ENCODE peak calls at places on chromosomes 13 and 19, in seven cellular contexts. One of them, this sample, is unnamed.

GRCh38 chr13:30334663-30335386 is 27.5 kb upstream of the KATNAL1 start:
- DNase-seq in heart right ventricle: no peak
- DNase-seq in adrenal gland: no peak
- DNase-seq in upper lobe of right lung: no peak
- DNase-seq in Peyer's patch: no peak
- DNase-seq in ovary: no peak
- DNase-seq in cardiac muscle cell: peak; percentile 31
- DNase-seq in this sample: no peak

GRCh38 chr19:18809149-18809978 is 18.3 kb upstream of the COMP start:
- DNase-seq in heart right ventricle: peak; percentile 49
- DNase-seq in adrenal gland: peak; percentile 68
- DNase-seq in upper lobe of right lung: no peak
- DNase-seq in Peyer's patch: peak; percentile 70
- DNase-seq in ovary: no peak
- DNase-seq in cardiac muscle cell: no peak
- DNase-seq in this sample: no peak

GRCh38 chr19:46678110-46678732 is 17.2 kb upstream of the DACT3 start:
- DNase-seq in heart right ventricle: no peak
- DNase-seq in adrenal gland: no peak
- DNase-seq in upper lobe of right lung: no peak
- DNase-seq in Peyer's patch: no peak
- DNase-seq in ovary: no peak
- DNase-seq in cardiac muscle cell: peak; percentile 36
- DNase-seq in this sample: peak; percentile 75

GRCh38 chr19:4754248-4754647 is 30.6 kb upstream of the DPP9 start:
- DNase-seq in heart right ventricle: no peak
- DNase-seq in adrenal gland: no peak
- DNase-seq in upper lobe of right lung: no peak
- DNase-seq in Peyer's patch: no peak
- DNase-seq in ovary: no peak
- DNase-seq in cardiac muscle cell: no peak
- DNase-seq in this sample: no peak

GRCh38 chr13:76307157-76307556 is 579.0 kb downstream of the KCTD12 start:
- DNase-seq in heart right ventricle: no peak
- DNase-seq in adrenal gland: no peak
- DNase-seq in upper lobe of right lung: no peak
- DNase-seq in Peyer's patch: no peak
- DNase-seq in ovary: no peak
- DNase-seq in cardiac muscle cell: peak; percentile 78
- DNase-seq in this sample: no peak

GRCh38 chr13:52599853-52600603 is 42.2 kb upstream of the HNRNPA1L2 start:
- DNase-seq in heart right ventricle: peak; percentile 25
- DNase-seq in adrenal gland: peak; percentile 31
- DNase-seq in upper lobe of right lung: peak; percentile 73
- DNase-seq in Peyer's patch: no peak
- DNase-seq in ovary: peak; percentile 47
- DNase-seq in cardiac muscle cell: peak; percentile 42
- DNase-seq in this sample: peak; percentile 77

GRCh38 chr19:18895038-18895827 is 725 bp downstream of the CERS1 start:
- DNase-seq in heart right ventricle: no peak
- DNase-seq in adrenal gland: no peak
- DNase-seq in upper lobe of right lung: no peak
- DNase-seq in Peyer's patch: no peak
- DNase-seq in ovary: no peak
- DNase-seq in cardiac muscle cell: peak; percentile 91
- DNase-seq in this sample: peak; percentile 75

GRCh38 chr19:27671876-27672275 is 1541.1 kb downstream of the UQCRFS1 start:
- DNase-seq in heart right ventricle: no peak
- DNase-seq in adrenal gland: no peak
- DNase-seq in upper lobe of right lung: no peak
- DNase-seq in Peyer's patch: no peak
- DNase-seq in ovary: no peak
- DNase-seq in cardiac muscle cell: no peak
- DNase-seq in this sample: no peak

GRCh38 chr19:39199025-39199424 is 2.3 kb downstream of the NCCRP1 start:
- DNase-seq in heart right ventricle: no peak
- DNase-seq in adrenal gland: peak; percentile 79
- DNase-seq in upper lobe of right lung: peak; percentile 66
- DNase-seq in Peyer's patch: no peak
- DNase-seq in ovary: peak; percentile 72
- DNase-seq in cardiac muscle cell: peak; percentile 41
- DNase-seq in this sample: no peak

GRCh38 chr19:19637186-19637522 is 6.3 kb downstream of the GMIP start:
- DNase-seq in heart right ventricle: no peak
- DNase-seq in adrenal gland: no peak
- DNase-seq in upper lobe of right lung: no peak
- DNase-seq in Peyer's patch: no peak
- DNase-seq in ovary: no peak
- DNase-seq in cardiac muscle cell: no peak
- DNase-seq in this sample: peak; percentile 75

GRCh38 chr13:40109324-40109958 is 454.0 kb downstream of the COG6 start:
- DNase-seq in heart right ventricle: no peak
- DNase-seq in adrenal gland: no peak
- DNase-seq in upper lobe of right lung: no peak
- DNase-seq in Peyer's patch: no peak
- DNase-seq in ovary: no peak
- DNase-seq in cardiac muscle cell: no peak
- DNase-seq in this sample: no peak

GRCh38 chr13:77579971-77580370 is 44.5 kb downstream of the SCEL start:
- DNase-seq in heart right ventricle: no peak
- DNase-seq in adrenal gland: no peak
- DNase-seq in upper lobe of right lung: no peak
- DNase-seq in Peyer's patch: no peak
- DNase-seq in ovary: no peak
- DNase-seq in cardiac muscle cell: no peak
- DNase-seq in this sample: no peak

GRCh38 chr13:90122531-90122930 is 1225.0 kb upstream of the MIR17HG start:
- DNase-seq in heart right ventricle: no peak
- DNase-seq in adrenal gland: no peak
- DNase-seq in upper lobe of right lung: no peak
- DNase-seq in Peyer's patch: no peak
- DNase-seq in ovary: no peak
- DNase-seq in cardiac muscle cell: no peak
- DNase-seq in this sample: no peak

GRCh38 chr13:34352958-34353357 is 535.0 kb downstream of the RFC3 start:
- DNase-seq in heart right ventricle: no peak
- DNase-seq in adrenal gland: no peak
- DNase-seq in upper lobe of right lung: no peak
- DNase-seq in Peyer's patch: no peak
- DNase-seq in ovary: no peak
- DNase-seq in cardiac muscle cell: no peak
- DNase-seq in this sample: no peak

GRCh38 chr13:18962168-18962734 is 219.4 kb downstream of the TUBA3C start:
- DNase-seq in heart right ventricle: no peak
- DNase-seq in adrenal gland: no peak
- DNase-seq in upper lobe of right lung: no peak
- DNase-seq in Peyer's patch: no peak
- DNase-seq in ovary: no peak
- DNase-seq in cardiac muscle cell: no peak
- DNase-seq in this sample: no peak

GRCh38 chr13:24234200-24234915 is 73.8 kb downstream of the SPATA13 start:
- DNase-seq in heart right ventricle: no peak
- DNase-seq in adrenal gland: no peak
- DNase-seq in upper lobe of right lung: no peak
- DNase-seq in Peyer's patch: no peak
- DNase-seq in ovary: no peak
- DNase-seq in cardiac muscle cell: peak; percentile 24
- DNase-seq in this sample: no peak

DNA sequence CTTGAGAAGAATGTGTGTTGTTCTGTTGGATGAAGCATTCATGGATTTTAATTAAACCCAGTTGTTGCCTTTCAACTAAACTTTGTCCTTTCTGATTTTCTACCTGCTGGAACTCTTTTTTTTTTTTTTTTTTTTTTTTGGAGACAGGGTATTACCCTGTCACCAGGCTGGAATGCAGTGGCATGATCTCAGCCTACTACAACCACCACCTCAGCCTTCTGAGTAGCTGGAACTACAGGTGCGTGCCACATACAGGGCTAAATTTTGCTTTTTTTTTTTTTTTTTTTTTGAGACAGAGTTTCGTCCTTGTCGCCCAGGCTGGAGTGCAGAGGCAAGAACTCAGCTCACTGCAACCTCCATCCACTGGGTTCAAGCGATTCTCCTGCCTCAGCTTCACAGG is 6.9 kb downstream of the ZNF791 start:
- DNase-seq in heart right ventricle: no peak
- DNase-seq in adrenal gland: no peak
- DNase-seq in upper lobe of right lung: peak; percentile 1
- DNase-seq in Peyer's patch: no peak
- DNase-seq in ovary: no peak
- DNase-seq in cardiac muscle cell: no peak
- DNase-seq in this sample: no peak
- H3K4me1 ChIP-seq in heart right ventricle: peaks cover 8% of the 10 kb centered on the region
- H3K4me1 ChIP-seq in adrenal gland: no peaks in the 10 kb centered on the region
- H3K4me1 ChIP-seq in upper lobe of right lung: peaks cover 23% of the 10 kb centered on the region
- H3K4me1 ChIP-seq in Peyer's patch: no peaks in the 10 kb centered on the region
- H3K4me1 ChIP-seq in ovary: peaks cover 5% of the 10 kb centered on the region
- H3K4me1 ChIP-seq in cardiac muscle cell: no peaks in the 10 kb centered on the region
- H3K4me1 ChIP-seq in this sample: peaks cover 43% of the 10 kb centered on the region

DNA sequence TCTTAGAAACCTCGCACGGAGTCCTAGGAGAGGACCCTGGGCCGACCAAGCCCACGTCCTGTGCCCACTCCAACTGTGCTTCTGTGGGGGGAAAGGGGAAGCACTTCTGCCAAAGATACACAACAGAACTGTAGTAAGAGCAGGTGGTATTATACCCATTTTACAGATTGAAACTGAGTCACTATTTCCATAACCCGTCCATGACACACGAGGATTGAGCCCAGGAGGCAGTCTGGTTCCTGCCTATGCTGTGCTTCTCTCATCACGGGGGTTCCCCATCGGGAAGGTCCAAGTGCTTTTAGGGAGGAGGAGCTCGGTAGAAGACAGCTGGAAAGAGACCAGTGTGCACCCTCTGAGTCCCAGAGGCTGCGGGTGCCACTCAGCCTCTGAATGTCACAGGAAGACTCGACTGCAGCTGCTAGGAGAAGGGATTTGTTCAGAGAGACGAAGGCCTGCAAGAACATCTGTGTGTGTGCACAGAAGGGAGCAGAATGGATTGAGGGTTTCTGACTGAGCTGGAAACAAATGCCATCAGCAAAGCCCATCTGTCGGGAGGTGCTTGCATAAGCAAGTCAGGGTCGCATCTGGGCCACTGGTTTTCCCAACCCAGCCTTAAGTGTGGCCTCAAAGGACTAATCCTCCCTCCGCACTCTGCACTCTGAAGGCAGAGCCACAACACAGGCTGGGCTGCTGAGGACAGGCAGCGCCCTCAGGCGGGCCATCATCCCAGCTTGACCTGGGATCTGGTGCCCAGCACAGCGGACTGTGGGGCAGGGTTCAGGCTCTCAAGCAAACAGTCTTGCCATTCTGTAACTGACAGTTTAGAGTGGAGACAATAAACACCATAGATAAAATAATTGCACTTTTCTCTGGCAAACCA is 150.0 kb downstream of the DPF1 start:
- DNase-seq in heart right ventricle: no peak
- DNase-seq in adrenal gland: no peak
- DNase-seq in upper lobe of right lung: no peak
- DNase-seq in Peyer's patch: no peak
- DNase-seq in ovary: no peak
- DNase-seq in cardiac muscle cell: peak; percentile 41
- DNase-seq in this sample: no peak
- H3K27ac ChIP-seq in heart right ventricle: no peak overlapping the region
- H3K27ac ChIP-seq in adrenal gland: no peak overlapping the region
- H3K27ac ChIP-seq in upper lobe of right lung: no peak overlapping the region
- H3K27ac ChIP-seq in Peyer's patch: no peak overlapping the region
- H3K27ac ChIP-seq in ovary: no peak overlapping the region
- H3K27ac ChIP-seq in cardiac muscle cell: no peak overlapping the region
- H3K27ac ChIP-seq in this sample: no peak overlapping the region

GRCh38 chr13:111472559-111473460 is 152.4 kb downstream of the TEX29 start:
- DNase-seq in heart right ventricle: no peak
- DNase-seq in adrenal gland: no peak
- DNase-seq in upper lobe of right lung: no peak
- DNase-seq in Peyer's patch: no peak
- DNase-seq in ovary: no peak
- DNase-seq in cardiac muscle cell: no peak
- DNase-seq in this sample: no peak

GRCh38 chr13:111472083-111472482 is 151.6 kb downstream of the TEX29 start:
- DNase-seq in heart right ventricle: no peak
- DNase-seq in adrenal gland: no peak
- DNase-seq in upper lobe of right lung: no peak
- DNase-seq in Peyer's patch: no peak
- DNase-seq in ovary: no peak
- DNase-seq in cardiac muscle cell: no peak
- DNase-seq in this sample: no peak

GRCh38 chr13:111476197-111476596 is 155.8 kb downstream of the TEX29 start:
- DNase-seq in heart right ventricle: no peak
- DNase-seq in adrenal gland: no peak
- DNase-seq in upper lobe of right lung: no peak
- DNase-seq in Peyer's patch: no peak
- DNase-seq in ovary: no peak
- DNase-seq in cardiac muscle cell: no peak
- DNase-seq in this sample: no peak

GRCh38 chr13:111475488-111475887 is 155.0 kb downstream of the TEX29 start:
- DNase-seq in heart right ventricle: no peak
- DNase-seq in adrenal gland: no peak
- DNase-seq in upper lobe of right lung: no peak
- DNase-seq in Peyer's patch: peak; percentile 32
- DNase-seq in ovary: no peak
- DNase-seq in cardiac muscle cell: no peak
- DNase-seq in this sample: no peak

GRCh38 chr13:111474136-111475002 is 153.9 kb downstream of the TEX29 start:
- DNase-seq in heart right ventricle: no peak
- DNase-seq in adrenal gland: no peak
- DNase-seq in upper lobe of right lung: no peak
- DNase-seq in Peyer's patch: no peak
- DNase-seq in ovary: no peak
- DNase-seq in cardiac muscle cell: peak; percentile 56
- DNase-seq in this sample: no peak
- TF ChIP-seq CTCF in heart right ventricle: peak; percentile 57
- TF ChIP-seq CTCF in adrenal gland: peak; percentile 67
- TF ChIP-seq CTCF in upper lobe of right lung: peak; percentile 47
- TF ChIP-seq CTCF in Peyer's patch: peak; percentile 58
- TF ChIP-seq CTCF in ovary: no peak
- TF ChIP-seq CTCF in cardiac muscle cell: peak; percentile 52
- TF ChIP-seq CTCF in this sample: peak; percentile 44

GRCh38 chr13:31764556-31764955 is 25.2 kb downstream of the RXFP2 start:
- DNase-seq in heart right ventricle: no peak
- DNase-seq in adrenal gland: no peak
- DNase-seq in upper lobe of right lung: no peak
- DNase-seq in Peyer's patch: no peak
- DNase-seq in ovary: no peak
- DNase-seq in cardiac muscle cell: no peak
- DNase-seq in this sample: no peak

GRCh38 chr13:31769581-31769980 is 30.3 kb downstream of the RXFP2 start:
- DNase-seq in heart right ventricle: no peak
- DNase-seq in adrenal gland: no peak
- DNase-seq in upper lobe of right lung: no peak
- DNase-seq in Peyer's patch: no peak
- DNase-seq in ovary: no peak
- DNase-seq in cardiac muscle cell: no peak
- DNase-seq in this sample: no peak

GRCh38 chr13:31765441-31765840 is 26.1 kb downstream of the RXFP2 start:
- DNase-seq in heart right ventricle: no peak
- DNase-seq in adrenal gland: no peak
- DNase-seq in upper lobe of right lung: no peak
- DNase-seq in Peyer's patch: no peak
- DNase-seq in ovary: no peak
- DNase-seq in cardiac muscle cell: no peak
- DNase-seq in this sample: no peak

GRCh38 chr13:31767175-31767900 is 28.0 kb downstream of the RXFP2 start:
- DNase-seq in heart right ventricle: no peak
- DNase-seq in adrenal gland: no peak
- DNase-seq in upper lobe of right lung: no peak
- DNase-seq in Peyer's patch: no peak
- DNase-seq in ovary: no peak
- DNase-seq in cardiac muscle cell: no peak
- DNase-seq in this sample: no peak

GRCh38 chr13:31768351-31768750 is 29.0 kb downstream of the RXFP2 start:
- DNase-seq in heart right ventricle: no peak
- DNase-seq in adrenal gland: no peak
- DNase-seq in upper lobe of right lung: no peak
- DNase-seq in Peyer's patch: no peak
- DNase-seq in ovary: no peak
- DNase-seq in cardiac muscle cell: no peak
- DNase-seq in this sample: no peak
- H3K4me1 ChIP-seq in heart right ventricle: no peaks in the 10 kb centered on the region
- H3K4me1 ChIP-seq in adrenal gland: no peaks in the 10 kb centered on the region
- H3K4me1 ChIP-seq in upper lobe of right lung: no peaks in the 10 kb centered on the region
- H3K4me1 ChIP-seq in Peyer's patch: no peaks in the 10 kb centered on the region
- H3K4me1 ChIP-seq in ovary: no peaks in the 10 kb centered on the region
- H3K4me1 ChIP-seq in cardiac muscle cell: no peaks in the 10 kb centered on the region
- H3K4me1 ChIP-seq in this sample: no peaks in the 10 kb centered on the region